ENCODE peak calls at places on chromosomes 4 and X, in six cellular contexts. One of them, this sample, is unnamed.

GRCh38 chrX:71178908-71179307 is 34.3 kb downstream of the NLGN3 start:
- ATAC-seq in lung: no peak
- ATAC-seq in activated T-helper 17 cell treated with anti-CD3 and anti-CD28 coated beads, Interleukin-2, amount 50 U/mL, for 72 hours: no peak
- ATAC-seq in natural killer cell treated with Interleukin-12 subunit alpha and Interleukin-12 subunit beta and Interleukin-15 and Interleukin-18, amount 100 ng/mL, for 72 hours: no peak
- ATAC-seq in foreskin keratinocyte: no peak
- ATAC-seq in aorta: no peak
- ATAC-seq in this sample: peak

GRCh38 chr4:28562913-28563312 is 1702.3 kb downstream of the STIM2 start:
- ATAC-seq in lung: no peak
- ATAC-seq in activated T-helper 17 cell treated with anti-CD3 and anti-CD28 coated beads, Interleukin-2, amount 50 U/mL, for 72 hours: no peak
- ATAC-seq in natural killer cell treated with Interleukin-12 subunit alpha and Interleukin-12 subunit beta and Interleukin-15 and Interleukin-18, amount 100 ng/mL, for 72 hours: no peak
- ATAC-seq in foreskin keratinocyte: no peak
- ATAC-seq in aorta: no peak
- ATAC-seq in this sample: no peak

GRCh38 chrX:101507986-101508385 is 22.7 kb downstream of the ARMCX4 start:
- ATAC-seq in lung: no peak
- ATAC-seq in activated T-helper 17 cell treated with anti-CD3 and anti-CD28 coated beads, Interleukin-2, amount 50 U/mL, for 72 hours: no peak
- ATAC-seq in natural killer cell treated with Interleukin-12 subunit alpha and Interleukin-12 subunit beta and Interleukin-15 and Interleukin-18, amount 100 ng/mL, for 72 hours: no peak
- ATAC-seq in foreskin keratinocyte: peak
- ATAC-seq in aorta: no peak
- ATAC-seq in this sample: peak

GRCh38 chrX:28979876-28980275 is 392.6 kb downstream of the IL1RAPL1 start:
- ATAC-seq in lung: no peak
- ATAC-seq in activated T-helper 17 cell treated with anti-CD3 and anti-CD28 coated beads, Interleukin-2, amount 50 U/mL, for 72 hours: no peak
- ATAC-seq in natural killer cell treated with Interleukin-12 subunit alpha and Interleukin-12 subunit beta and Interleukin-15 and Interleukin-18, amount 100 ng/mL, for 72 hours: no peak
- ATAC-seq in foreskin keratinocyte: no peak
- ATAC-seq in aorta: no peak
- ATAC-seq in this sample: no peak

GRCh38 chrX:16472345-16472744 is 177.6 kb upstream of the S100G start:
- ATAC-seq in lung: no peak
- ATAC-seq in activated T-helper 17 cell treated with anti-CD3 and anti-CD28 coated beads, Interleukin-2, amount 50 U/mL, for 72 hours: peak
- ATAC-seq in natural killer cell treated with Interleukin-12 subunit alpha and Interleukin-12 subunit beta and Interleukin-15 and Interleukin-18, amount 100 ng/mL, for 72 hours: no peak
- ATAC-seq in foreskin keratinocyte: no peak
- ATAC-seq in aorta: no peak
- ATAC-seq in this sample: no peak

GRCh38 chr4:53714377-53715140 is 123.3 kb upstream of the LNX1 start:
- ATAC-seq in lung: no peak
- ATAC-seq in activated T-helper 17 cell treated with anti-CD3 and anti-CD28 coated beads, Interleukin-2, amount 50 U/mL, for 72 hours: no peak
- ATAC-seq in natural killer cell treated with Interleukin-12 subunit alpha and Interleukin-12 subunit beta and Interleukin-15 and Interleukin-18, amount 100 ng/mL, for 72 hours: no peak
- ATAC-seq in foreskin keratinocyte: peak
- ATAC-seq in aorta: no peak
- ATAC-seq in this sample: no peak

GRCh38 chr4:108209489-108209888 is 40.8 kb upstream of the LEF1 start:
- ATAC-seq in lung: no peak
- ATAC-seq in activated T-helper 17 cell treated with anti-CD3 and anti-CD28 coated beads, Interleukin-2, amount 50 U/mL, for 72 hours: no peak
- ATAC-seq in natural killer cell treated with Interleukin-12 subunit alpha and Interleukin-12 subunit beta and Interleukin-15 and Interleukin-18, amount 100 ng/mL, for 72 hours: no peak
- ATAC-seq in foreskin keratinocyte: no peak
- ATAC-seq in aorta: no peak
- ATAC-seq in this sample: no peak

GRCh38 chr4:11489449-11490083 is 60.9 kb upstream of the HS3ST1 start:
- ATAC-seq in lung: peak
- ATAC-seq in activated T-helper 17 cell treated with anti-CD3 and anti-CD28 coated beads, Interleukin-2, amount 50 U/mL, for 72 hours: peak
- ATAC-seq in natural killer cell treated with Interleukin-12 subunit alpha and Interleukin-12 subunit beta and Interleukin-15 and Interleukin-18, amount 100 ng/mL, for 72 hours: peak
- ATAC-seq in foreskin keratinocyte: peak
- ATAC-seq in aorta: no peak
- ATAC-seq in this sample: no peak

GRCh38 chr4:19936471-19936870 is 315.2 kb upstream of the SLIT2 start:
- ATAC-seq in lung: no peak
- ATAC-seq in activated T-helper 17 cell treated with anti-CD3 and anti-CD28 coated beads, Interleukin-2, amount 50 U/mL, for 72 hours: no peak
- ATAC-seq in natural killer cell treated with Interleukin-12 subunit alpha and Interleukin-12 subunit beta and Interleukin-15 and Interleukin-18, amount 100 ng/mL, for 72 hours: no peak
- ATAC-seq in foreskin keratinocyte: no peak
- ATAC-seq in aorta: no peak
- ATAC-seq in this sample: no peak

GRCh38 chr4:76709454-76709853 is 188.5 kb downstream of the SOWAHB start:
- ATAC-seq in lung: peak
- ATAC-seq in activated T-helper 17 cell treated with anti-CD3 and anti-CD28 coated beads, Interleukin-2, amount 50 U/mL, for 72 hours: no peak
- ATAC-seq in natural killer cell treated with Interleukin-12 subunit alpha and Interleukin-12 subunit beta and Interleukin-15 and Interleukin-18, amount 100 ng/mL, for 72 hours: no peak
- ATAC-seq in foreskin keratinocyte: no peak
- ATAC-seq in aorta: peak
- ATAC-seq in this sample: no peak

GRCh38 chrX:109943092-109943739 is 59.7 kb upstream of the TMEM164 start:
- ATAC-seq in lung: no peak
- ATAC-seq in activated T-helper 17 cell treated with anti-CD3 and anti-CD28 coated beads, Interleukin-2, amount 50 U/mL, for 72 hours: no peak
- ATAC-seq in natural killer cell treated with Interleukin-12 subunit alpha and Interleukin-12 subunit beta and Interleukin-15 and Interleukin-18, amount 100 ng/mL, for 72 hours: no peak
- ATAC-seq in foreskin keratinocyte: no peak
- ATAC-seq in aorta: no peak
- ATAC-seq in this sample: no peak

GRCh38 chr4:159520074-159520473 is 417.2 kb downstream of the RAPGEF2 start:
- ATAC-seq in lung: no peak
- ATAC-seq in activated T-helper 17 cell treated with anti-CD3 and anti-CD28 coated beads, Interleukin-2, amount 50 U/mL, for 72 hours: no peak
- ATAC-seq in natural killer cell treated with Interleukin-12 subunit alpha and Interleukin-12 subunit beta and Interleukin-15 and Interleukin-18, amount 100 ng/mL, for 72 hours: no peak
- ATAC-seq in foreskin keratinocyte: no peak
- ATAC-seq in aorta: no peak
- ATAC-seq in this sample: no peak

GRCh38 chrX:50183891-50184290 is 16.9 kb downstream of the AKAP4 start:
- ATAC-seq in lung: no peak
- ATAC-seq in activated T-helper 17 cell treated with anti-CD3 and anti-CD28 coated beads, Interleukin-2, amount 50 U/mL, for 72 hours: no peak
- ATAC-seq in natural killer cell treated with Interleukin-12 subunit alpha and Interleukin-12 subunit beta and Interleukin-15 and Interleukin-18, amount 100 ng/mL, for 72 hours: no peak
- ATAC-seq in foreskin keratinocyte: no peak
- ATAC-seq in aorta: no peak
- ATAC-seq in this sample: no peak

GRCh38 chrX:9071031-9071650 is 37.2 kb upstream of the FAM9B start:
- ATAC-seq in lung: no peak
- ATAC-seq in activated T-helper 17 cell treated with anti-CD3 and anti-CD28 coated beads, Interleukin-2, amount 50 U/mL, for 72 hours: no peak
- ATAC-seq in natural killer cell treated with Interleukin-12 subunit alpha and Interleukin-12 subunit beta and Interleukin-15 and Interleukin-18, amount 100 ng/mL, for 72 hours: no peak
- ATAC-seq in foreskin keratinocyte: peak
- ATAC-seq in aorta: no peak
- ATAC-seq in this sample: no peak

GRCh38 chr4:37754410-37755185 is 68.4 kb upstream of the RELL1 start:
- ATAC-seq in lung: no peak
- ATAC-seq in activated T-helper 17 cell treated with anti-CD3 and anti-CD28 coated beads, Interleukin-2, amount 50 U/mL, for 72 hours: no peak
- ATAC-seq in natural killer cell treated with Interleukin-12 subunit alpha and Interleukin-12 subunit beta and Interleukin-15 and Interleukin-18, amount 100 ng/mL, for 72 hours: no peak
- ATAC-seq in foreskin keratinocyte: no peak
- ATAC-seq in aorta: no peak
- ATAC-seq in this sample: no peak

GRCh38 chr4:39037491-39037825 is 5.2 kb upstream of the TMEM156 start:
- ATAC-seq in lung: no peak
- ATAC-seq in activated T-helper 17 cell treated with anti-CD3 and anti-CD28 coated beads, Interleukin-2, amount 50 U/mL, for 72 hours: no peak
- ATAC-seq in natural killer cell treated with Interleukin-12 subunit alpha and Interleukin-12 subunit beta and Interleukin-15 and Interleukin-18, amount 100 ng/mL, for 72 hours: no peak
- ATAC-seq in foreskin keratinocyte: peak
- ATAC-seq in aorta: no peak
- ATAC-seq in this sample: peak

GRCh38 chr4:151887816-151888180 is 127.0 kb upstream of the GATB start:
- ATAC-seq in lung: no peak
- ATAC-seq in activated T-helper 17 cell treated with anti-CD3 and anti-CD28 coated beads, Interleukin-2, amount 50 U/mL, for 72 hours: peak
- ATAC-seq in natural killer cell treated with Interleukin-12 subunit alpha and Interleukin-12 subunit beta and Interleukin-15 and Interleukin-18, amount 100 ng/mL, for 72 hours: no peak
- ATAC-seq in foreskin keratinocyte: no peak
- ATAC-seq in aorta: no peak
- ATAC-seq in this sample: no peak

GRCh38 chr4:55398966-55399365 is 3.2 kb downstream of the TMEM165 start:
- ATAC-seq in lung: no peak
- ATAC-seq in activated T-helper 17 cell treated with anti-CD3 and anti-CD28 coated beads, Interleukin-2, amount 50 U/mL, for 72 hours: no peak
- ATAC-seq in natural killer cell treated with Interleukin-12 subunit alpha and Interleukin-12 subunit beta and Interleukin-15 and Interleukin-18, amount 100 ng/mL, for 72 hours: no peak
- ATAC-seq in foreskin keratinocyte: no peak
- ATAC-seq in aorta: no peak
- ATAC-seq in this sample: no peak

GRCh38 chr4:178314287-178314686 is 872.0 kb upstream of the AGA start:
- ATAC-seq in lung: no peak
- ATAC-seq in activated T-helper 17 cell treated with anti-CD3 and anti-CD28 coated beads, Interleukin-2, amount 50 U/mL, for 72 hours: no peak
- ATAC-seq in natural killer cell treated with Interleukin-12 subunit alpha and Interleukin-12 subunit beta and Interleukin-15 and Interleukin-18, amount 100 ng/mL, for 72 hours: no peak
- ATAC-seq in foreskin keratinocyte: no peak
- ATAC-seq in aorta: no peak
- ATAC-seq in this sample: no peak

GRCh38 chr4:78308517-78308916 is 243.1 kb upstream of the ANXA3 start:
- ATAC-seq in lung: no peak
- ATAC-seq in activated T-helper 17 cell treated with anti-CD3 and anti-CD28 coated beads, Interleukin-2, amount 50 U/mL, for 72 hours: no peak
- ATAC-seq in natural killer cell treated with Interleukin-12 subunit alpha and Interleukin-12 subunit beta and Interleukin-15 and Interleukin-18, amount 100 ng/mL, for 72 hours: no peak
- ATAC-seq in foreskin keratinocyte: no peak
- ATAC-seq in aorta: no peak
- ATAC-seq in this sample: no peak

GRCh38 chr4:144723471-144723870 is 77.5 kb downstream of the HHIP start:
- ATAC-seq in lung: no peak
- ATAC-seq in activated T-helper 17 cell treated with anti-CD3 and anti-CD28 coated beads, Interleukin-2, amount 50 U/mL, for 72 hours: no peak
- ATAC-seq in natural killer cell treated with Interleukin-12 subunit alpha and Interleukin-12 subunit beta and Interleukin-15 and Interleukin-18, amount 100 ng/mL, for 72 hours: no peak
- ATAC-seq in foreskin keratinocyte: no peak
- ATAC-seq in aorta: no peak
- ATAC-seq in this sample: no peak

GRCh38 chr4:18105023-18106011 is 83.8 kb upstream of the LCORL start:
- ATAC-seq in lung: no peak
- ATAC-seq in activated T-helper 17 cell treated with anti-CD3 and anti-CD28 coated beads, Interleukin-2, amount 50 U/mL, for 72 hours: no peak
- ATAC-seq in natural killer cell treated with Interleukin-12 subunit alpha and Interleukin-12 subunit beta and Interleukin-15 and Interleukin-18, amount 100 ng/mL, for 72 hours: no peak
- ATAC-seq in foreskin keratinocyte: peak
- ATAC-seq in aorta: no peak
- ATAC-seq in this sample: peak

GRCh38 chrX:13761606-13762005 is 27.1 kb downstream of the OFD1 start:
- ATAC-seq in lung: no peak
- ATAC-seq in activated T-helper 17 cell treated with anti-CD3 and anti-CD28 coated beads, Interleukin-2, amount 50 U/mL, for 72 hours: peak
- ATAC-seq in natural killer cell treated with Interleukin-12 subunit alpha and Interleukin-12 subunit beta and Interleukin-15 and Interleukin-18, amount 100 ng/mL, for 72 hours: no peak
- ATAC-seq in foreskin keratinocyte: no peak
- ATAC-seq in aorta: no peak
- ATAC-seq in this sample: no peak

GRCh38 chr4:6854098-6854744 is 55.4 kb upstream of the TBC1D14 start:
- ATAC-seq in lung: peak
- ATAC-seq in activated T-helper 17 cell treated with anti-CD3 and anti-CD28 coated beads, Interleukin-2, amount 50 U/mL, for 72 hours: peak
- ATAC-seq in natural killer cell treated with Interleukin-12 subunit alpha and Interleukin-12 subunit beta and Interleukin-15 and Interleukin-18, amount 100 ng/mL, for 72 hours: no peak
- ATAC-seq in foreskin keratinocyte: no peak
- ATAC-seq in aorta: no peak
- ATAC-seq in this sample: no peak

GRCh38 chr4:76250962-76251361 is 559 bp upstream of the FAM47E start:
- ATAC-seq in lung: no peak
- ATAC-seq in activated T-helper 17 cell treated with anti-CD3 and anti-CD28 coated beads, Interleukin-2, amount 50 U/mL, for 72 hours: no peak
- ATAC-seq in natural killer cell treated with Interleukin-12 subunit alpha and Interleukin-12 subunit beta and Interleukin-15 and Interleukin-18, amount 100 ng/mL, for 72 hours: no peak
- ATAC-seq in foreskin keratinocyte: no peak
- ATAC-seq in aorta: no peak
- ATAC-seq in this sample: no peak

GRCh38 chrX:105191878-105192277 is 28.6 kb downstream of the TEX13A start:
- ATAC-seq in lung: no peak
- ATAC-seq in activated T-helper 17 cell treated with anti-CD3 and anti-CD28 coated beads, Interleukin-2, amount 50 U/mL, for 72 hours: no peak
- ATAC-seq in natural killer cell treated with Interleukin-12 subunit alpha and Interleukin-12 subunit beta and Interleukin-15 and Interleukin-18, amount 100 ng/mL, for 72 hours: no peak
- ATAC-seq in foreskin keratinocyte: peak
- ATAC-seq in aorta: no peak
- ATAC-seq in this sample: peak

GRCh38 chr4:189029961-189030360 is 890.7 kb downstream of the TRIML1 start:
- ATAC-seq in lung: no peak
- ATAC-seq in activated T-helper 17 cell treated with anti-CD3 and anti-CD28 coated beads, Interleukin-2, amount 50 U/mL, for 72 hours: no peak
- ATAC-seq in natural killer cell treated with Interleukin-12 subunit alpha and Interleukin-12 subunit beta and Interleukin-15 and Interleukin-18, amount 100 ng/mL, for 72 hours: no peak
- ATAC-seq in foreskin keratinocyte: no peak
- ATAC-seq in aorta: no peak
- ATAC-seq in this sample: no peak

GRCh38 chrX:109847257-109848187 is 114.5 kb upstream of the ACSL4 start:
- ATAC-seq in lung: peak
- ATAC-seq in activated T-helper 17 cell treated with anti-CD3 and anti-CD28 coated beads, Interleukin-2, amount 50 U/mL, for 72 hours: peak
- ATAC-seq in natural killer cell treated with Interleukin-12 subunit alpha and Interleukin-12 subunit beta and Interleukin-15 and Interleukin-18, amount 100 ng/mL, for 72 hours: peak
- ATAC-seq in foreskin keratinocyte: peak
- ATAC-seq in aorta: peak
- ATAC-seq in this sample: peak

GRCh38 chr4:10107111-10108091 is 9.2 kb downstream of the WDR1 start:
- ATAC-seq in lung: no peak
- ATAC-seq in activated T-helper 17 cell treated with anti-CD3 and anti-CD28 coated beads, Interleukin-2, amount 50 U/mL, for 72 hours: no peak
- ATAC-seq in natural killer cell treated with Interleukin-12 subunit alpha and Interleukin-12 subunit beta and Interleukin-15 and Interleukin-18, amount 100 ng/mL, for 72 hours: no peak
- ATAC-seq in foreskin keratinocyte: peak
- ATAC-seq in aorta: peak
- ATAC-seq in this sample: peak

GRCh38 chr4:113575391-113575790 is 186.1 kb downstream of the CAMK2D start:
- ATAC-seq in lung: no peak
- ATAC-seq in activated T-helper 17 cell treated with anti-CD3 and anti-CD28 coated beads, Interleukin-2, amount 50 U/mL, for 72 hours: no peak
- ATAC-seq in natural killer cell treated with Interleukin-12 subunit alpha and Interleukin-12 subunit beta and Interleukin-15 and Interleukin-18, amount 100 ng/mL, for 72 hours: no peak
- ATAC-seq in foreskin keratinocyte: no peak
- ATAC-seq in aorta: no peak
- ATAC-seq in this sample: no peak

GRCh38 chr4:55125087-55125721 is at the start of gene KDR:
- ATAC-seq in lung: peak
- ATAC-seq in activated T-helper 17 cell treated with anti-CD3 and anti-CD28 coated beads, Interleukin-2, amount 50 U/mL, for 72 hours: no peak
- ATAC-seq in natural killer cell treated with Interleukin-12 subunit alpha and Interleukin-12 subunit beta and Interleukin-15 and Interleukin-18, amount 100 ng/mL, for 72 hours: peak
- ATAC-seq in foreskin keratinocyte: peak
- ATAC-seq in aorta: peak
- ATAC-seq in this sample: peak

This sample was measured in esophagus mucosa.